ENCODE peak calls at places on chromosomes 7 and 10, in seven cellular contexts. Z, U, K, F, E, N and V are unnamed samples. For H3K36me3, the result is how much of the 10 kb centered on the place peaks cover.

GRCh38 chr7:89246196-89246595 is 450.7 kb upstream of the TEX47 start:
- DNase-seq in F (no peak), E (no peak), K (no peak), N (no peak), Z (no peak), U (no peak), V (no peak)

GRCh38 chr10:90605506-90605905 is 252.3 kb downstream of the HTR7 start:
- DNase-seq in U (no peak), E (no peak), N (no peak), F (no peak), Z (no peak), K (no peak), V (no peak)

GRCh38 chr7:155803418-155804376 is 8.6 kb downstream of the SHH start:
- DNase-seq in K (peak), F (no peak), N (peak), U (no peak), Z (peak), E (no peak), V (no peak)

GRCh38 chr10:36224431-36224985 is 582.4 kb upstream of the FZD8 start:
- DNase-seq in F (no peak), N (peak), U (peak), Z (no peak), E (no peak), K (no peak), V (peak)

GRCh38 chr10:110190170-110190569 is 17.2 kb upstream of the MXI1 start:
- DNase-seq in F (no peak), N (no peak), Z (no peak), U (no peak), E (peak), K (no peak), V (no peak)

GRCh38 chr10:117140525-117140902 is 2.4 kb upstream of the VAX1 start:
- DNase-seq in N (no peak), E (no peak), Z (no peak), K (no peak), U (no peak), F (no peak), V (no peak)

GRCh38 chr7:111647881-111648280 is 85.6 kb upstream of the IMMP2L start:
- DNase-seq in N (no peak), Z (no peak), K (no peak), F (no peak), E (no peak), U (no peak), V (no peak)

GRCh38 chr7:129803546-129804081 is 149.1 kb downstream of the UBE2H start:
- DNase-seq in E (no peak), F (no peak), Z (no peak), U (no peak), N (no peak), K (no peak), V (no peak)

GRCh38 chr7:92880212-92881090 is 44.1 kb upstream of the CDK6 start:
- DNase-seq in K (no peak), E (peak), U (peak), N (no peak), Z (no peak), F (no peak), V (no peak)

GRCh38 chr7:39407139-39407538 is 159.1 kb upstream of the YAE1 start:
- DNase-seq in F (no peak), Z (no peak), E (no peak), N (no peak), U (peak), K (no peak), V (no peak)

GRCh38 chr7:17679427-17679826 is 260.9 kb downstream of the SNX13 start:
- DNase-seq in Z (no peak), E (no peak), K (no peak), U (peak), N (peak), F (no peak), V (peak)

GRCh38 chr7:17682586-17682985 is 257.7 kb downstream of the SNX13 start:
- DNase-seq in N (peak), F (no peak), U (peak), K (no peak), Z (no peak), E (no peak), V (no peak)

GRCh38 chr7:17680026-17680425 is 260.3 kb downstream of the SNX13 start:
- DNase-seq in U (peak), K (peak), F (no peak), N (peak), E (no peak), Z (peak), V (peak)

GRCh38 chr7:17681965-17682364 is 258.3 kb downstream of the SNX13 start:
- DNase-seq in Z (no peak), N (peak), E (no peak), K (no peak), F (no peak), U (peak), V (no peak)

DNA sequence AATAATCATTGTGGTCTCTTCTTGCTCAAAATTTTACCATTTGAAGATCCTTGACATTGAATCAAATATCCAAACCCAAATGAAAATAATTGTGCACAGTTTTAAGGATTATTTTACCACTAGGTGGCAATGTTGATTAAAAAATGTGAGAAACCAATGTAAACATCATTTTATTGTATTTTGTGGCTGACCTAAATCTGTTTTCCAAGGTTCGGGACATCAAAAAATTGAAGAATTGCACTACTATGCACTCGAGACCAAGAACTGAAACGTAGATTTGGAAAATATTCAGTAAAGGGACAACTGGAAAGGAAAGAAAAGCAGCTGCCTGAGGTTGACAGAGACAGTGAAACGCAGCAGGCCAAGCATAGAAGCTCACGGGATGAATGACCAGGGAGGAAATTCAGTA is 259.3 kb downstream of the SNX13 start:
- DNase-seq in F (no peak), E (no peak), Z (no peak), U (peak), N (no peak), K (no peak), V (no peak)
- TF ChIP-seq CTCF in F (no peak), E (no peak), Z (peak), U (peak), N (peak), K (peak), V (no peak)

GRCh38 chr10:119022846-119023552 is 6.5 kb upstream of the NANOS1 start:
- DNase-seq in Z (no peak), K (no peak), F (no peak), E (no peak), U (peak), N (peak), V (peak)
- H3K4me3 ChIP-seq in Z (no peak), K (no peak), F (no peak), E (no peak), U (no peak), N (no peak), V (no peak)

DNA sequence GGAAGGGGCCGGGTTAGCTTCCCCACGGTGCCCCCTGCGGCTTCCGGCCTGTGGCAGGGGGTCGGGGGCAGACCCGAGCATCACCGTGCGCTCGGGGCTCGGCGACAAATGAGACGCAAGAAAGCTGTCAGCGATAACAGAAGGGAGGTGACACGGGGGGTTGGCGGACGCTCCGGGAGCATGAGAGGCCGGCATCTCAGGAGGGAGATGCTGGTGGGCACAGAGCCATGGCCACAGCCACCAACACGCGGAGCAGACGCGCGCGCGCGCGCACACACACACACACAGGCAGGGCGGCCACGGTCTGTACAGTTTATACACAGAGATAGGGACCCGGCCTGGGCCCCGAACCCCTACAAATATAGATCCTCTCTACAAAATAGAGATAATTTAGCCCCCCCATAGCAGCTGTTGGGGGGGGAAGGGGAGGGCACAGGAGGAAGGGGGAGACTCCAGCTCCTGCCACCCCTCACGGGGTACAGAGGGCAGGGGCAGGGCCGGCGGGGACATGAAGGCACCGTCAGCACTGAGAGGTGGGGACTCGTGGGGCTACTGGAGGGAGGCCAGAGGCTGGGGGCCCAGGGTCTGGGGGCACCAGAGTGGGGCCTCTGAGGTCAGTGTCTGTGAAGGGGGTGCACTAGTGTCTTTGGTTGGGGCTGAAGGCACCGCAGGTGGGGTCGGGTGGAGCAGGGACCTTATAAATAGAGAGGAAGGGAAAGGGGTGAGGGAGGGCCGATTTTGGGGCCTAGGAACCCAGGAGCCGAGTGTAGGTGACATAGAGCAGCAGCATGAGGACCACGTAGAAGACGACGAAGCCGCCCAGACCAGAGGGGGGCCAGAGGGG is 884 bp upstream of the SAP25 start:
- DNase-seq in F (no peak), Z (peak), U (no peak), K (no peak), E (no peak), N (no peak), V (no peak)
- H3K36me3 ChIP-seq in F (under half), Z (half or more), U (under half), K (under half), E (under half), N (under half), V (half or more)

GRCh38 chr10:118615888-118616287 is 20.4 kb upstream of the PRLHR start:
- DNase-seq in U (no peak), E (peak), K (no peak), Z (no peak), F (no peak), N (no peak), V (peak)
- TF ChIP-seq CTCF in U (no peak), E (peak), K (no peak), Z (no peak), F (no peak), N (no peak), V (peak)

DNA sequence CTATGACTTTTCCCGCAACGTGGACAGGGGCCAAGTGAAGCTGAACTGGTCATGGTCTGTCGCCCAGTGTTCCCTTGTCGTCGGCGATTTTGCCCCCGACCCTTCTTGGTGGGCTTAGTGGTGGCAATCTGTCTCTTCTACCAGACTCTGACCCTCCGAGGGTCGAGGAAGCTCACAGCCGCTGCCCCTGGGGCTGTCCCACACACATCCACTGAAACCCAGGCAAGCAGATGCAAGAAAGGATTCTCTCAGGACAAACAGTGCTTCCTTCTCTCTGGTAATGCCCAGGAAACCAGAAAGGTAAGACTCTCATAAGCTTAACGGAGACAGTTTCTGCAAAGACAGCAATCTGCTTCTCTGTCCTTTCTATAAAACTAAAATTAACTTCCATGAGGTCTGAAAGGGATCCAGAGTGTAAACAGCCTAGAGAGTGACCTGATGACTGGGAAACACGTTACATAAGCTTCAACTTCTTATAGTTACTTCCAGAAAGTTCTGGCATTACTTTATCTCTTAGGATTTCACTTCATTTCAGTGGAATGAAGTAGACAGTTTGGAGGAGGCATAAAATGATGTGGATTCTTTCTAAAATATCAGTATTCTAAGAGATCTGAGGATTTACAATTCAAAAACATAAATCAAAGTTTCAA is 1.2 kb downstream of the CPED1 start:
- DNase-seq in U (no peak), N (peak), F (peak), K (no peak), E (no peak), Z (no peak), V (no peak)
- H3K4me3 ChIP-seq in U (no peak), N (peak), F (peak), K (no peak), E (no peak), Z (peak), V (peak)

GRCh38 chr10:46538155-46538554 is 18.3 kb downstream of the GPRIN2 start:
- DNase-seq in E (no peak), K (no peak), F (no peak), N (no peak), U (no peak), Z (no peak), V (no peak)

GRCh38 chr10:46538723-46539426 is 17.6 kb downstream of the GPRIN2 start:
- DNase-seq in K (no peak), N (no peak), E (no peak), Z (no peak), U (peak), F (no peak), V (no peak)

GRCh38 chr10:46540412-46541016 is 15.9 kb downstream of the GPRIN2 start:
- DNase-seq in U (no peak), K (no peak), F (peak), E (no peak), Z (peak), N (no peak), V (no peak)

GRCh38 chr10:46541017-46541661 is 15.3 kb downstream of the GPRIN2 start:
- DNase-seq in K (peak), U (peak), F (peak), Z (peak), N (peak), E (peak), V (no peak)

GRCh38 chr10:46539596-46540411 is 16.7 kb downstream of the GPRIN2 start:
- DNase-seq in K (no peak), E (no peak), U (peak), N (peak), Z (peak), F (peak), V (peak)
- H3K36me3 ChIP-seq in K (under half), E (under half), U (under half), N (under half), Z (under half), F (under half), V (under half)